ENCODE peak calls at places on chromosomes 11 and 22, in five cellular contexts. Y, O, C, S and A are unnamed samples. For H3K36me3, the result is how much of the 10 kb centered on the place peaks cover.

GRCh38 chr11:93820085-93820710 is 30.2 kb downstream of the VSTM5 start:
- DNase-seq in Y (no peak), O (no peak), C (no peak), S (no peak), A (no peak)

GRCh38 chr11:121894581-121894980 is 221.4 kb downstream of the BLID start:
- DNase-seq in Y (no peak), O (no peak), C (no peak), S (no peak), A (no peak)

GRCh38 chr11:1832181-1832988 is 2.4 kb upstream of the SYT8 start:
- DNase-seq in Y (no peak), O (peak), C (no peak), S (peak), A (no peak)

GRCh38 chr11:116037851-116038250 is 533.6 kb upstream of the CADM1 start:
- DNase-seq in Y (no peak), O (no peak), C (no peak), S (peak), A (no peak)

GRCh38 chr11:86753376-86753775 is 47.0 kb upstream of the PRSS23 start:
- DNase-seq in Y (no peak), O (no peak), C (no peak), S (no peak), A (no peak)

GRCh38 chr11:10021563-10021962 is 272.5 kb downstream of the SBF2 start:
- DNase-seq in Y (no peak), O (no peak), C (no peak), S (peak), A (no peak)

GRCh38 chr11:123030517-123030916 is 31.4 kb downstream of the HSPA8 start:
- DNase-seq in Y (no peak), O (no peak), C (no peak), S (no peak), A (no peak)

GRCh38 chr11:9384535-9385287 is at the start of gene IPO7:
- DNase-seq in Y (peak), O (peak), C (peak), S (peak), A (peak)

GRCh38 chr11:73856001-73856663 is 20.5 kb downstream of the COA4 start:
- DNase-seq in Y (no peak), O (no peak), C (no peak), S (peak), A (no peak)

GRCh38 chr22:20781272-20781990 is 7.5 kb downstream of the SERPIND1 start:
- DNase-seq in Y (no peak), O (no peak), C (no peak), S (no peak), A (no peak)

GRCh38 chr11:62934496-62934785 is 13.3 kb upstream of the CHRM1 start:
- DNase-seq in Y (no peak), O (no peak), C (no peak), S (no peak), A (no peak)

GRCh38 chr22:30885591-30885990 is 83.0 kb downstream of the MORC2 start:
- DNase-seq in Y (no peak), O (no peak), C (no peak), S (no peak), A (no peak)

GRCh38 chr11:77137421-77137820 is 9.4 kb downstream of the MYO7A start:
- DNase-seq in Y (no peak), O (no peak), C (no peak), S (no peak), A (no peak)
- H3K36me3 ChIP-seq in Y (under half), O (under half), C (under half), S (under half), A (under half)

GRCh38 chr11:125886997-125887372 is 483 bp upstream of the HYLS1 start:
- DNase-seq in Y (no peak), O (no peak), C (peak), S (no peak), A (no peak)
- H3K36me3 ChIP-seq in Y (under half), O (under half), C (under half), S (under half), A (under half)

GRCh38 chr11:36426226-36426848 is 83.7 kb downstream of the TRAF6 start:
- DNase-seq in Y (no peak), O (no peak), C (no peak), S (no peak), A (no peak)
- H3K36me3 ChIP-seq in Y (under half), O (under half), C (under half), S (under half), A (under half)

DNA sequence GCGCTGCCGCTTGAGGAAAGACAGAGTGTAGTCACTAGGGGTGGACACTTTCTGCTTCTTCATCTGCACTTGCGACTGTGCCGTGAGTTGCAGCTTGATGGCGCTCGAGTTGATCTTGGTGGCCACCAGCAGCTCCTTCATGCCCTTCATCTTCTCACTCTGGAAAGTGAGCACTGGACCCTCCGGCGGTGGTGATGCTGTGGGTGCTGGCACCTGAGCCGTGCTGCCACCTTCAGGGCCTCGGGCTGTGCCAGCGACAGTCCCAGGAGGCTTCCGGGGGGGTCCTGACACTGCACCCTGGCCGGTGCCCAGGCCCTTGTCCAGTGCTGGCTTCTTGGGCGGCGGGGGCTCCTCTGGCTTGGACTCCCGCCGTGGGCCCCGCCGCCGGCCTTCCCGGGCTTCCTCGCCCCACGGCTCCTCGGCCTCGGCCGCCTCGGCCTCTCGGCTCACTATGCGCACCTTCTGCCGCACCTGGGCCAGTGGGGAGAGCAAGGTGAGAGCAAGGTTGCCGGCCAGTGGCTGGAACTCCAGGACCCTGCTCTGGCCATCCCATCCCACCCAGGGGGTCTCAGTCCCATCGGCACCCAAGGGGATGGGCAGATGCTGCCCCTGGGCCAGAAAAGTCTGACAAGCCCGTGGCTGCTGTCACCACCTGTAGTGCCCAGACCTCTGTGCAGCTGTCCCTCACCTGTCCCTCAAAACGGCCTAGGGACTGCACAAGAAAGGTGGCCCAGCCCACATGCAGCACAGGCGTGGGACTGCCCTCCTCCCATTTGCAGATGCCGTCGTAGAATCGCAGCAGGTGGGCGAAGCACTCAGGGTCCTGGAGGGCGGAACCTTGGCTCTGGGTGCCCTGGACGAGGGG is 1.6 kb upstream of the MAP4K2 start:
- DNase-seq in Y (no peak), O (no peak), C (no peak), S (no peak), A (no peak)
- H3K36me3 ChIP-seq in Y (under half), O (under half), C (under half), S (under half), A (under half)

GRCh38 chr22:45340323-45340722 is 30.6 kb downstream of the FAM118A start:
- DNase-seq in Y (no peak), O (no peak), C (no peak), S (no peak), A (no peak)

GRCh38 chr22:45341503-45341902 is 31.8 kb downstream of the FAM118A start:
- DNase-seq in Y (no peak), O (no peak), C (no peak), S (no peak), A (no peak)

GRCh38 chr22:45338795-45339194 is 29.1 kb downstream of the FAM118A start:
- DNase-seq in Y (no peak), O (no peak), C (no peak), S (no peak), A (no peak)

GRCh38 chr22:45343143-45343542 is 33.4 kb downstream of the FAM118A start:
- DNase-seq in Y (no peak), O (no peak), C (no peak), S (no peak), A (no peak)

DNA sequence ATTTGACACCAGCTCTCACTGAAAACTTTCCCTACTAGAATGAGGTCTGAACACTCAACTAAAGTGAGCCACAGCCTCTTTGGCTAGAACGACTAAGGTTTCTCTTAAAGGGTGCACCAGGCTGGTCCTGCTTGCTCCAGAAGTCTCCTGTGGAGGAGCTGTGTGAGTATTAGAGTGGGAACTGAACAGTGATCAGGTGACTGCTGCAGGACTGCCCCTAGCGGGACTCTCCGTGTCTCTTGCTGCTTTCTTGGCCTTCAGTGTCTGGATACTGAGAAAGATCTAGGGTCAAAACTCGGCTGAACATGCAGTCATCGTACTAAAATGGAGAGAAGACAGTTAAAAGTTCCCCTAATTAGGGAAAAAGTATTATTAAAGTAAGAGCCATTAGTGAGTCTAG is 34.6 kb downstream of the FAM118A start:
- DNase-seq in Y (no peak), O (peak), C (no peak), S (no peak), A (no peak)
- H3K36me3 ChIP-seq in Y (under half), O (under half), C (under half), S (under half), A (under half)

GRCh38 chr22:35409783-35410662 is 10.1 kb downstream of the MCM5 start:
- DNase-seq in Y (no peak), O (no peak), C (no peak), S (no peak), A (no peak)
- H3K36me3 ChIP-seq in Y (under half), O (under half), C (under half), S (under half), A (under half)

GRCh38 chr11:61851900-61852295 is 23.8 kb downstream of the FADS2 start:
- DNase-seq in Y (no peak), O (no peak), C (no peak), S (no peak), A (no peak)
- H3K36me3 ChIP-seq in Y (under half), O (half or more), C (under half), S (under half), A (under half)